ENCODE peak calls at places on chromosomes 1 and 21, in seven cellular contexts. G is fibroblast of pulmonary artery, K is Calu3, B is bronchial epithelial cell, Q is midbrain, T is NCI-H345, H is HT1080. U is an unnamed sample.
A peak's percentile ranks its signal among the peaks of the same experiment; 100 is the strongest.

GRCh38 chr1:151511636-151512215 is 539 bp downstream of the CGN start:
- DNase-seq in G (no peak), K (peak; percentile 62), B (no peak), Q (peak; percentile 35), T (peak; percentile 67), H (peak; percentile 32), U (peak; percentile 20)

GRCh38 chr1:217137210-217137871 is 414.1 kb upstream of the ESRRG start:
- DNase-seq in G (no peak), K (no peak), B (no peak), Q (no peak), T (no peak), H (no peak), U (no peak)

GRCh38 chr1:12294076-12294475 is 64.2 kb downstream of the VPS13D start:
- DNase-seq in G (peak; percentile 59), K (no peak), B (no peak), Q (no peak), T (no peak), H (no peak), U (peak; percentile 30)

GRCh38 chr1:65470766-65471165 is 50.3 kb downstream of the LEPR start:
- DNase-seq in G (peak; percentile 40), K (no peak), B (no peak), Q (no peak), T (no peak), H (no peak), U (no peak)

GRCh38 chr1:30191154-30191702 is 532.2 kb downstream of the MATN1 start:
- DNase-seq in G (peak; percentile 25), K (no peak), B (peak; percentile 48), Q (no peak), T (no peak), H (peak; percentile 61), U (no peak)

GRCh38 chr1:111364690-111365089 is 62.8 kb downstream of the OVGP1 start:
- DNase-seq in G (peak; percentile 6), K (no peak), B (peak; percentile 47), Q (no peak), T (no peak), H (peak; percentile 23), U (peak; percentile 22)

GRCh38 chr1:173824315-173825081 is at the start of the genes CENPL and DARS2:
- DNase-seq in G (peak; percentile 99), K (peak; percentile 93), B (peak; percentile 95), Q (peak; percentile 98), T (peak; percentile 98), H (peak; percentile 97), U (peak; percentile 98)

GRCh38 chr1:198520524-198521254 is 19.8 kb downstream of the ATP6V1G3 start:
- DNase-seq in G (no peak), K (no peak), B (peak; percentile 73), Q (no peak), T (no peak), H (no peak), U (peak; percentile 22)

GRCh38 chr21:45768011-45768740 is 124.7 kb downstream of the PCBP3 start:
- DNase-seq in G (peak; percentile 35), K (no peak), B (no peak), Q (no peak), T (no peak), H (no peak), U (no peak)

GRCh38 chr1:40794915-40795715 is 11.5 kb downstream of the KCNQ4 start:
- DNase-seq in G (no peak), K (no peak), B (no peak), Q (no peak), T (no peak), H (no peak), U (no peak)

GRCh38 chr1:207050428-207050767 is 610 bp downstream of the YOD1 start:
- DNase-seq in G (no peak), K (no peak), B (no peak), Q (no peak), T (no peak), H (no peak), U (no peak)

GRCh38 chr1:246043556-246043955 is 463.5 kb downstream of the SMYD3 start:
- DNase-seq in G (peak; percentile 26), K (no peak), B (no peak), Q (no peak), T (peak; percentile 56), H (no peak), U (no peak)

GRCh38 chr1:86356247-86356646 is 39.9 kb downstream of the ODF2L start:
- DNase-seq in G (peak; percentile 31), K (no peak), B (peak; percentile 23), Q (no peak), T (no peak), H (no peak), U (no peak)

GRCh38 chr1:218499021-218499691 is 154.0 kb downstream of the TGFB2 start:
- DNase-seq in G (peak; percentile 75), K (no peak), B (peak; percentile 65), Q (no peak), T (no peak), H (peak; percentile 67), U (no peak)

GRCh38 chr1:110610084-110610483 is 3.9 kb upstream of the KCNA2 start:
- DNase-seq in G (no peak), K (no peak), B (no peak), Q (no peak), T (no peak), H (no peak), U (no peak)

GRCh38 chr21:36125513-36126121 is 9.3 kb upstream of the CBR3 start:
- DNase-seq in G (peak; percentile 74), K (peak; percentile 36), B (peak; percentile 66), Q (peak; percentile 47), T (peak; percentile 68), H (peak; percentile 46), U (peak; percentile 22)

GRCh38 chr1:39737546-39738169 is 1.0 kb upstream of the PPIE start:
- DNase-seq in G (peak; percentile 32), K (no peak), B (no peak), Q (no peak), T (no peak), H (peak; percentile 78), U (no peak)

GRCh38 chr1:17933991-17934390 is 173.6 kb upstream of the IGSF21 start:
- DNase-seq in G (no peak), K (no peak), B (no peak), Q (no peak), T (no peak), H (no peak), U (no peak)

GRCh38 chr1:165827199-165828102 is at the start of gene UCK2:
- DNase-seq in G (peak; percentile 72), K (peak; percentile 87), B (peak; percentile 56), Q (peak; percentile 75), T (peak; percentile 81), H (peak; percentile 77), U (peak; percentile 88)

GRCh38 chr1:206829282-206829681 is 36.1 kb upstream of the IL20 start:
- DNase-seq in G (no peak), K (no peak), B (no peak), Q (no peak), T (no peak), H (no peak), U (no peak)

GRCh38 chr1:228347181-228347580 is 59.5 kb downstream of the TRIM11 start:
- DNase-seq in G (no peak), K (no peak), B (no peak), Q (no peak), T (no peak), H (no peak), U (no peak)

GRCh38 chr1:14552246-14552970 is 46.1 kb upstream of the KAZN start:
- DNase-seq in G (no peak), K (no peak), B (no peak), Q (no peak), T (no peak), H (no peak), U (no peak)

GRCh38 chr1:18878538-18879220 is 19.2 kb upstream of the TAS1R2 start:
- DNase-seq in G (no peak), K (no peak), B (no peak), Q (no peak), T (no peak), H (no peak), U (no peak)

GRCh38 chr1:96361251-96361856 is 360.2 kb upstream of the PTBP2 start:
- DNase-seq in G (no peak), K (no peak), B (no peak), Q (no peak), T (no peak), H (no peak), U (no peak)

GRCh38 chr1:173506437-173506836 is 29.3 kb downstream of the PRDX6 start:
- DNase-seq in G (no peak), K (peak; percentile 60), B (no peak), Q (no peak), T (no peak), H (peak; percentile 17), U (peak; percentile 6)

GRCh38 chr1:181012203-181012520 is 10.5 kb downstream of the STX6 start:
- DNase-seq in G (no peak), K (no peak), B (no peak), Q (no peak), T (no peak), H (no peak), U (no peak)

GRCh38 chr21:35840197-35840799 is 220.0 kb downstream of the SETD4 start:
- DNase-seq in G (peak; percentile 94), K (peak; percentile 56), B (peak; percentile 76), Q (peak; percentile 55), T (peak; percentile 79), H (peak; percentile 45), U (peak; percentile 24)

GRCh38 chr1:239287296-239287695 is 99.1 kb upstream of the CHRM3 start:
- DNase-seq in G (no peak), K (no peak), B (no peak), Q (no peak), T (no peak), H (no peak), U (no peak)

GRCh38 chr21:31335957-31336738 is 7.9 kb downstream of the TIAM1 start:
- DNase-seq in G (peak; percentile 84), K (no peak), B (peak; percentile 88), Q (peak; percentile 23), T (no peak), H (peak; percentile 87), U (peak; percentile 79)